ENCODE peak calls at places on chromosomes 3 and 15, in four cellular contexts. One of them, this sample, is unnamed.

GRCh38 chr3:18891641-18892040 is 256.7 kb upstream of the KCNH8 start:
- DNase-seq in GM12891: no peak
- DNase-seq in HL-60: no peak
- DNase-seq in K562: no peak
- DNase-seq in this sample: no peak

GRCh38 chr15:33608714-33609113 is 297.9 kb downstream of the RYR3 start:
- DNase-seq in GM12891: no peak
- DNase-seq in HL-60: no peak
- DNase-seq in K562: no peak
- DNase-seq in this sample: no peak

GRCh38 chr3:11290743-11291680 is 18.8 kb downstream of the ATG7 start:
- DNase-seq in GM12891: no peak
- DNase-seq in HL-60: no peak
- DNase-seq in K562: no peak
- DNase-seq in this sample: no peak

GRCh38 chr3:188491276-188491687 is 337.3 kb downstream of the LPP start:
- DNase-seq in GM12891: no peak
- DNase-seq in HL-60: no peak
- DNase-seq in K562: no peak
- DNase-seq in this sample: no peak

GRCh38 chr3:124761250-124761796 is 31.1 kb downstream of the UMPS start:
- DNase-seq in GM12891: peak; percentile 66
- DNase-seq in HL-60: peak; percentile 38
- DNase-seq in K562: peak; percentile 68
- DNase-seq in this sample: peak; percentile 49

GRCh38 chr15:58518626-58519025 is 86.8 kb downstream of the LIPC start:
- DNase-seq in GM12891: no peak
- DNase-seq in HL-60: no peak
- DNase-seq in K562: no peak
- DNase-seq in this sample: no peak

GRCh38 chr3:39192490-39193092 is at the start of gene XIRP1:
- DNase-seq in GM12891: no peak
- DNase-seq in HL-60: no peak
- DNase-seq in K562: no peak
- DNase-seq in this sample: no peak

GRCh38 chr3:116291141-116291540 is 154.1 kb downstream of the LSAMP start:
- DNase-seq in GM12891: no peak
- DNase-seq in HL-60: no peak
- DNase-seq in K562: no peak
- DNase-seq in this sample: no peak

GRCh38 chr3:23004971-23005370 is 198.2 kb upstream of the UBE2E2 start:
- DNase-seq in GM12891: no peak
- DNase-seq in HL-60: no peak
- DNase-seq in K562: no peak
- DNase-seq in this sample: no peak

GRCh38 chr15:55937040-55937439 is 56.4 kb downstream of the NEDD4 start:
- DNase-seq in GM12891: no peak
- DNase-seq in HL-60: no peak
- DNase-seq in K562: no peak
- DNase-seq in this sample: no peak

GRCh38 chr3:13416002-13416793 is 3.9 kb downstream of the NUP210 start:
- DNase-seq in GM12891: no peak
- DNase-seq in HL-60: peak; percentile 54
- DNase-seq in K562: peak; percentile 59
- DNase-seq in this sample: no peak

GRCh38 chr15:50764331-50765201 is 940 bp downstream of the SPPL2A start:
- DNase-seq in GM12891: peak; percentile 25
- DNase-seq in HL-60: no peak
- DNase-seq in K562: no peak
- DNase-seq in this sample: peak; percentile 43

GRCh38 chr15:71143373-71144310 is 28.4 kb downstream of the THSD4 start:
- DNase-seq in GM12891: no peak
- DNase-seq in HL-60: no peak
- DNase-seq in K562: no peak
- DNase-seq in this sample: no peak
- TF ChIP-seq SPI1 in GM12891: no peak
- TF ChIP-seq SPI1 in HL-60: no peak
- TF ChIP-seq SPI1 in K562: no peak
- TF ChIP-seq SPI1 in this sample: no peak

DNA sequence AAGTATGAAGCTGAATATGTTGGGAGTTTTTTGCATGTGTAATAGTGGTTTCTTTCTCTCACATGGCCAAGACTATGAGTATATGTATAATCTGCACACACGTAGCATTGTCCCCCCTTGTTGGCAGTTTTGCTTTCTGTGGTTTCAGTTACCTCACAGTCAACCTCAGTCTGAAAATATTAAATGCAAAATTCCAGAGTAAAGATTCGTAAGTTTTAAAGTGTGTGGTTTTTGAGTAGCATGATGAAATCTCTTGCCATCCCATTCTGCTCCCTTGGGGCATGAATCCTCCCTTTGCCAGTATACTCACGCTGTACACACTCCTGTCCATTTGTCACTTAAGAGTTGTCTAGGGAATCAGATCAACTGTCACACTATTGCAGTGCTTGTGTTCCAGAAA is 742.0 kb upstream of the CCDC54 start:
- DNase-seq in GM12891: no peak
- DNase-seq in HL-60: no peak
- DNase-seq in K562: no peak
- DNase-seq in this sample: no peak
- TF ChIP-seq SPI1 in GM12891: no peak
- TF ChIP-seq SPI1 in HL-60: no peak
- TF ChIP-seq SPI1 in K562: no peak
- TF ChIP-seq SPI1 in this sample: no peak

GRCh38 chr3:35785540-35785939 is 146.2 kb downstream of the ARPP21 start:
- DNase-seq in GM12891: no peak
- DNase-seq in HL-60: no peak
- DNase-seq in K562: no peak
- DNase-seq in this sample: no peak
- TF ChIP-seq SPI1 in GM12891: peak; percentile 30
- TF ChIP-seq SPI1 in HL-60: no peak
- TF ChIP-seq SPI1 in K562: no peak
- TF ChIP-seq SPI1 in this sample: peak; percentile 15

DNA sequence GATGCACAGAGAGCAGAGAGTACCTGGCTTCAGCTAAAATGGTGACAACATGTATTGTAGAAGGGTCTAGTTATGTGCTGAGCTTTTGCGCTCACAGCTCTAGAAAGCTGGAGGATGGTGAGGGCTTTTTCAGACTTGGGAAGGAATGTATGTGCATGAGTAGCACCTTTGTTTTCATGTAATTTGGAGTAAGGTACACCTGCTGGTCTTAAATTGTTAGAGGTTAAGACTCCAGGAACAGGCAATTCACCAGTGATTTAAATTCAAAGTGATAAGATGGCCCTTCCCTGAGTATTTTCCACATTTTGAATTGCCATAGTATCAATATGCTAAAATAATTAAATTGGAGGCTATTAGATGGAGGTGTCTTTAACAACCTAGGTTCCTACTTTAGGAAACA is 436.4 kb upstream of the GOLIM4 start:
- DNase-seq in GM12891: no peak
- DNase-seq in HL-60: no peak
- DNase-seq in K562: no peak
- DNase-seq in this sample: no peak
- TF ChIP-seq SPI1 in GM12891: no peak
- TF ChIP-seq SPI1 in HL-60: no peak
- TF ChIP-seq SPI1 in K562: no peak
- TF ChIP-seq SPI1 in this sample: no peak

GRCh38 chr15:26720546-26720945 is 52.3 kb downstream of the GABRB3 start:
- DNase-seq in GM12891: no peak
- DNase-seq in HL-60: no peak
- DNase-seq in K562: no peak
- DNase-seq in this sample: no peak

GRCh38 chr15:26724381-26724780 is 48.5 kb downstream of the GABRB3 start:
- DNase-seq in GM12891: no peak
- DNase-seq in HL-60: no peak
- DNase-seq in K562: no peak
- DNase-seq in this sample: no peak

GRCh38 chr15:26722621-26723160 is 50.2 kb downstream of the GABRB3 start:
- DNase-seq in GM12891: no peak
- DNase-seq in HL-60: no peak
- DNase-seq in K562: no peak
- DNase-seq in this sample: no peak

GRCh38 chr15:26716069-26716468 is 56.8 kb downstream of the GABRB3 start:
- DNase-seq in GM12891: no peak
- DNase-seq in HL-60: no peak
- DNase-seq in K562: no peak
- DNase-seq in this sample: no peak

GRCh38 chr15:26721231-26721630 is 51.6 kb downstream of the GABRB3 start:
- DNase-seq in GM12891: no peak
- DNase-seq in HL-60: no peak
- DNase-seq in K562: no peak
- DNase-seq in this sample: no peak
- TF ChIP-seq SPI1 in GM12891: no peak
- TF ChIP-seq SPI1 in HL-60: no peak
- TF ChIP-seq SPI1 in K562: no peak
- TF ChIP-seq SPI1 in this sample: no peak

GRCh38 chr3:59660376-59660775 is 610.6 kb upstream of the CFAP20DC start:
- DNase-seq in GM12891: no peak
- DNase-seq in HL-60: no peak
- DNase-seq in K562: no peak
- DNase-seq in this sample: no peak

GRCh38 chr3:59655616-59656015 is 605.8 kb upstream of the CFAP20DC start:
- DNase-seq in GM12891: no peak
- DNase-seq in HL-60: no peak
- DNase-seq in K562: no peak
- DNase-seq in this sample: no peak

GRCh38 chr3:59660852-59661624 is 611.2 kb upstream of the CFAP20DC start:
- DNase-seq in GM12891: no peak
- DNase-seq in HL-60: no peak
- DNase-seq in K562: no peak
- DNase-seq in this sample: no peak

GRCh38 chr3:59659755-59660154 is 609.9 kb upstream of the CFAP20DC start:
- DNase-seq in GM12891: no peak
- DNase-seq in HL-60: no peak
- DNase-seq in K562: no peak
- DNase-seq in this sample: no peak

DNA sequence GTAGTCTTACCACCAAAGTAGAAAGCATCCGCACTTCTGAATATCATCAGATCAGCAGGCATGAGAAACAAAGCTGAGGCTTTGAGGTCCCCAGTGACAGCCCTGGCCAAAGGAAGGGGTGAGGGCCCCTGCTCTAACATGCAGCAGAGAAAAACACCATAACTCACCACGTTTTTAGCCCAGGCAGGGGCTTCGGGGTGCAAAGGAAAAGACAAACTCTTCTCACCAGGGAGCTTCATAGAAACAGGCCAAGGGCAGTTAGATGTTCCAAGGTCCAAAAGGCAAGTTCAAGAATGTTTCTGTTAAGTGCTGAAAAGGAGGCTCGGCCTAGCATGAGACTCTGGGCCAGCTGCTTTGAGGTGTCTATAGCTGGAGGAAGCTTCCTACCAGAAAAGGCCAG is 608.4 kb upstream of the CFAP20DC start:
- DNase-seq in GM12891: no peak
- DNase-seq in HL-60: no peak
- DNase-seq in K562: no peak
- DNase-seq in this sample: no peak
- TF ChIP-seq SPI1 in GM12891: no peak
- TF ChIP-seq SPI1 in HL-60: no peak
- TF ChIP-seq SPI1 in K562: no peak
- TF ChIP-seq SPI1 in this sample: no peak

GRCh38 chr3:135916310-135916709 is 49.2 kb upstream of the PPP2R3A start:
- DNase-seq in GM12891: no peak
- DNase-seq in HL-60: no peak
- DNase-seq in K562: no peak
- DNase-seq in this sample: no peak

GRCh38 chr3:135920275-135920674 is 45.3 kb upstream of the PPP2R3A start:
- DNase-seq in GM12891: no peak
- DNase-seq in HL-60: no peak
- DNase-seq in K562: no peak
- DNase-seq in this sample: no peak

GRCh38 chr3:135917076-135917475 is 48.5 kb upstream of the PPP2R3A start:
- DNase-seq in GM12891: no peak
- DNase-seq in HL-60: no peak
- DNase-seq in K562: no peak
- DNase-seq in this sample: no peak

GRCh38 chr3:135915206-135915605 is 50.3 kb upstream of the PPP2R3A start:
- DNase-seq in GM12891: no peak
- DNase-seq in HL-60: no peak
- DNase-seq in K562: no peak
- DNase-seq in this sample: no peak

GRCh38 chr3:135918600-135918999 is 46.9 kb upstream of the PPP2R3A start:
- DNase-seq in GM12891: no peak
- DNase-seq in HL-60: no peak
- DNase-seq in K562: no peak
- DNase-seq in this sample: no peak
- TF ChIP-seq SPI1 in GM12891: no peak
- TF ChIP-seq SPI1 in HL-60: no peak
- TF ChIP-seq SPI1 in K562: no peak
- TF ChIP-seq SPI1 in this sample: no peak

DNA sequence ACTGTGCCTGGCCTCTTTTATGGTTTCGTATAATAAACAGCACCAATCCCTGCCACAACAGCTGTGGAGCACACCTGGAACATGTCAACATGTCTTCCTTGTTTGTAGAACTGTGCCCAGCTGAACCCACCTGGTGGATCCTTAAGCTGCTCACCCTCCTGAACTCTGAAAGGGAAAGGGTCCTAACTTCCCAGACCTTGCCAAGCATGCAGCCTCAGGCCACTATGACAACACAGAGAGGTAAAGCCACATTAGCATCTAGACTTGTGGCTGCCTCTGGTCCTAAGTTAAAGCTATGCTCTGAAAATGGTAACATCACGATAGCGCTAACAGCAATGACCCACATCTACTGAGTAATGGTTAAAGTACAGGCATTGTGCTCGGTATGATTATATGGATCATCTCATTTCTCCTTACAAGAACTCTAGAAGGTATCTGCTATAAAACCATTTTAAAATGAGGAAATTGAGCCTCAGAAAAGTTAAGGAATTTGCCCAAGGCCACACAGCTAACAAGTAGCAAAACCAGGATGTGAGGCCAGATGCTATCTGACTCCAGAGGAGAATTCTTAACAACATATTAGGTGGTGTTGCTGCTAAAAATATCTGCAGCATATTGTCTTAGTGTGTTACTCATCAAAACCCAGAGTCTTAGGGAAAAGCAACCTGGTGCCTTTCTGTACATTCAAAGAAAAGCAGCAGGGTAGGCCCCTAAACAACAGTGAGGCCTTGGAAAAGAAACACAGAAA is 23.1 kb upstream of the HERC1 start:
- DNase-seq in GM12891: no peak
- DNase-seq in HL-60: no peak
- DNase-seq in K562: no peak
- DNase-seq in this sample: no peak
- TF ChIP-seq SPI1 in GM12891: no peak
- TF ChIP-seq SPI1 in HL-60: no peak
- TF ChIP-seq SPI1 in K562: no peak
- TF ChIP-seq SPI1 in this sample: no peak